ENCODE peak calls at places on chromosomes 6 and 20, in eight cellular contexts. L, E, K, F, W, U, C and Y are unnamed samples.
A peak's percentile ranks its signal among the peaks of the same experiment; 100 is the strongest.

GRCh38 chr6:48564036-48564820 is 453.2 kb upstream of the PTCHD4 start:
- DNase-seq in L (no peak), E (no peak), K (no peak), F (no peak), W (no peak), U (no peak), C (no peak), Y (no peak)

GRCh38 chr20:50877232-50877631 is 54.0 kb downstream of the ADNP start:
- DNase-seq in L (no peak), E (no peak), K (no peak), F (no peak), W (no peak), U (no peak), C (no peak), Y (no peak)

GRCh38 chr20:62236674-62236996 is 1.7 kb upstream of the OSBPL2 start:
- DNase-seq in L (no peak), E (no peak), K (no peak), F (no peak), W (no peak), U (no peak), C (no peak), Y (no peak)

GRCh38 chr6:41344865-41345264 is 9.5 kb downstream of the NCR2 start:
- DNase-seq in L (no peak), E (no peak), K (no peak), F (no peak), W (no peak), U (no peak), C (no peak), Y (no peak)

GRCh38 chr20:38195521-38195920 is 30.5 kb upstream of the TGM2 start:
- DNase-seq in L (no peak), E (no peak), K (no peak), F (no peak), W (no peak), U (no peak), C (no peak), Y (no peak)

GRCh38 chr6:87718662-87719433 is 16.8 kb upstream of the AKIRIN2 start:
- DNase-seq in L (no peak), E (no peak), K (no peak), F (peak; percentile 46), W (peak; percentile 76), U (peak; percentile 53), C (no peak), Y (no peak)

GRCh38 chr6:39792501-39793450 is 600 bp downstream of the DAAM2 start:
- DNase-seq in L (no peak), E (no peak), K (no peak), F (no peak), W (no peak), U (no peak), C (no peak), Y (no peak)

GRCh38 chr6:30691208-30691872 is 556 bp upstream of the NRM start:
- DNase-seq in L (no peak), E (no peak), K (no peak), F (no peak), W (no peak), U (no peak), C (no peak), Y (no peak)

GRCh38 chr20:891121-892080 is 24.7 kb downstream of the ANGPT4 start:
- DNase-seq in L (peak; percentile 30), E (no peak), K (no peak), F (peak; percentile 37), W (no peak), U (no peak), C (no peak), Y (no peak)

GRCh38 chr6:53487080-53487479 is 57.8 kb downstream of the GCLC start:
- DNase-seq in L (no peak), E (no peak), K (no peak), F (no peak), W (no peak), U (no peak), C (no peak), Y (no peak)

GRCh38 chr20:6583134-6583738 is 184.2 kb upstream of the BMP2 start:
- DNase-seq in L (peak; percentile 73), E (peak; percentile 68), K (no peak), F (peak; percentile 73), W (no peak), U (peak; percentile 64), C (no peak), Y (no peak)

GRCh38 chr20:63494420-63495166 is 4.3 kb downstream of the EEF1A2 start:
- DNase-seq in L (no peak), E (no peak), K (no peak), F (no peak), W (no peak), U (no peak), C (no peak), Y (no peak)

GRCh38 chr6:143337201-143337949 is 113.1 kb downstream of the ADAT2 start:
- DNase-seq in L (peak; percentile 28), E (no peak), K (peak; percentile 59), F (peak; percentile 23), W (no peak), U (no peak), C (no peak), Y (peak; percentile 2)

GRCh38 chr20:61803416-61803902 is 262.2 kb downstream of the TAF4 start:
- DNase-seq in L (no peak), E (peak; percentile 7), K (no peak), F (no peak), W (no peak), U (no peak), C (no peak), Y (no peak)

GRCh38 chr20:48262396-48262795 is 477.1 kb upstream of the SULF2 start:
- DNase-seq in L (no peak), E (no peak), K (no peak), F (no peak), W (no peak), U (no peak), C (no peak), Y (no peak)

GRCh38 chr6:132382630-132383175 is 18.6 kb downstream of the MOXD1 start:
- DNase-seq in L (no peak), E (no peak), K (no peak), F (no peak), W (no peak), U (no peak), C (no peak), Y (no peak)